ENCODE peak calls at places on chromosomes 12 and 14, in seven cellular contexts. W, V, E, I, S, T and R are unnamed samples.

GRCh38 chr14:42111355-42111754 is 504.7 kb downstream of the LRFN5 start:
- DNase-seq in W (no peak), V (no peak), T (no peak), E (no peak), I (no peak), S (no peak), R (peak)

GRCh38 chr14:34297786-34298520 is 164.1 kb downstream of the SPTSSA start:
- DNase-seq in V (no peak), I (no peak), E (no peak), T (no peak), S (no peak), W (no peak), R (no peak)

GRCh38 chr12:46342562-46343033 is 30.0 kb downstream of the SLC38A2 start:
- DNase-seq in I (no peak), E (no peak), V (no peak), S (no peak), W (peak), T (peak), R (peak)

GRCh38 chr12:58295268-58295667 is 353.9 kb downstream of the ATP23 start:
- DNase-seq in W (no peak), E (no peak), T (no peak), S (no peak), I (no peak), V (no peak), R (no peak)

GRCh38 chr14:36059531-36059930 is 117.0 kb downstream of the PTCSC3 start:
- DNase-seq in S (no peak), E (no peak), V (no peak), W (no peak), T (no peak), I (no peak), R (no peak)

GRCh38 chr14:58637040-58637390 is 747 bp upstream of the DACT1 start:
- DNase-seq in V (peak), T (no peak), E (peak), I (peak), W (peak), S (no peak), R (peak)

GRCh38 chr12:9348906-9349518 is 140.8 kb upstream of the PZP start:
- DNase-seq in V (no peak), T (no peak), W (no peak), S (no peak), E (no peak), I (no peak), R (no peak)

GRCh38 chr12:111758120-111758561 is 8.6 kb upstream of the ALDH2 start:
- DNase-seq in S (no peak), I (no peak), V (no peak), W (peak), T (no peak), E (no peak), R (no peak)

GRCh38 chr14:91417134-91417982 is at the start of gene CCDC88C:
- DNase-seq in E (no peak), V (no peak), S (peak), T (peak), I (peak), W (peak), R (peak)

GRCh38 chr14:61965030-61965745 is 203.0 kb downstream of the SNAPC1 start:
- DNase-seq in T (no peak), W (no peak), E (peak), I (no peak), S (no peak), V (no peak), R (peak)

GRCh38 chr14:89232366-89233070 is 184.5 kb downstream of the FOXN3 start:
- DNase-seq in S (peak), I (no peak), W (no peak), T (no peak), E (no peak), V (no peak), R (no peak)

GRCh38 chr12:80811957-80812708 is 95.4 kb downstream of the MYF5 start:
- DNase-seq in I (no peak), E (no peak), S (no peak), V (no peak), W (no peak), T (no peak), R (no peak)

GRCh38 chr12:130622803-130623202 is 93.3 kb downstream of the RIMBP2 start:
- DNase-seq in S (no peak), W (no peak), V (no peak), E (no peak), I (no peak), T (no peak), R (no peak)

GRCh38 chr14:59829941-59830734 is 40.4 kb downstream of the RTN1 start:
- DNase-seq in V (no peak), S (no peak), T (no peak), W (no peak), I (no peak), E (no peak), R (peak)

GRCh38 chr14:66600416-66600815 is 92.5 kb downstream of the GPHN start:
- DNase-seq in V (no peak), W (no peak), I (no peak), E (no peak), T (no peak), S (no peak), R (peak)